ENCODE peak calls at places on chromosomes 16 and 17, in eight cellular contexts. B is K562; J is AG04450; F is A549; Z is naive thymus-derived CD4-positive, alpha-beta T cell; M is thoracic aorta; Q is CD4-positive, alpha-beta memory T cell; R is substantia nigra. D is an unnamed sample.

GRCh38 chr17:44927696-44928095 is 12.4 kb upstream of the GFAP start:
- DNase-seq in B (no peak), J (no peak), F (no peak), Z (no peak), M (no peak), Q (no peak), R (no peak), D (no peak)

GRCh38 chr16:27234171-27234570 is 30.8 kb downstream of the KDM8 start:
- DNase-seq in B (no peak), J (no peak), F (no peak), Z (no peak), M (no peak), Q (no peak), R (no peak), D (no peak)

GRCh38 chr17:14333506-14333905 is 32.6 kb downstream of the HS3ST3B1 start:
- DNase-seq in B (no peak), J (no peak), F (no peak), Z (no peak), M (no peak), Q (no peak), R (no peak), D (no peak)

GRCh38 chr16:81446318-81447275 is 2.0 kb downstream of the CMIP start:
- DNase-seq in B (no peak), J (no peak), F (peak; percentile 79), Z (peak; percentile 45), M (no peak), Q (peak; percentile 34), R (no peak), D (peak; percentile 68)

GRCh38 chr17:15279011-15279477 is 13.9 kb upstream of the PMP22 start:
- DNase-seq in B (no peak), J (peak; percentile 78), F (peak; percentile 82), Z (no peak), M (no peak), Q (no peak), R (no peak), D (peak; percentile 57)

GRCh38 chr17:22373911-22374310 is 681.6 kb downstream of the KCNJ18 start:
- DNase-seq in B (no peak), J (no peak), F (no peak), Z (no peak), M (no peak), Q (no peak), R (no peak), D (no peak)

GRCh38 chr17:81187586-81188490 is 21.8 kb upstream of the AATK start:
- DNase-seq in B (no peak), J (no peak), F (no peak), Z (no peak), M (no peak), Q (no peak), R (no peak), D (no peak)

GRCh38 chr17:42363767-42364585 is 24.3 kb downstream of the STAT3 start:
- DNase-seq in B (no peak), J (no peak), F (no peak), Z (no peak), M (no peak), Q (no peak), R (no peak), D (no peak)

GRCh38 chr17:61757168-61757567 is 106.2 kb downstream of the BRIP1 start:
- DNase-seq in B (no peak), J (no peak), F (no peak), Z (no peak), M (no peak), Q (no peak), R (no peak), D (no peak)

GRCh38 chr16:66928702-66929388 is 3.5 kb upstream of the RRAD start:
- DNase-seq in B (peak; percentile 65), J (no peak), F (no peak), Z (no peak), M (no peak), Q (peak; percentile 19), R (no peak), D (no peak)

GRCh38 chr16:19844945-19845641 is 39.6 kb downstream of the GPRC5B start:
- DNase-seq in B (peak; percentile 23), J (peak; percentile 78), F (peak; percentile 50), Z (no peak), M (no peak), Q (no peak), R (no peak), D (no peak)

GRCh38 chr17:58232707-58233156 is 5.7 kb upstream of the LPO start:
- DNase-seq in B (peak; percentile 57), J (peak; percentile 27), F (no peak), Z (no peak), M (no peak), Q (no peak), R (no peak), D (no peak)
- H3K27ac ChIP-seq in B (no peak overlapping the region), J (no peak overlapping the region), F (no peak overlapping the region), Z (no peak overlapping the region), M (no peak overlapping the region), Q (no peak overlapping the region), R (no peak overlapping the region), D (no peak overlapping the region)

GRCh38 chr16:55667753-55668152 is 12.0 kb downstream of the SLC6A2 start:
- DNase-seq in B (no peak), J (no peak), F (no peak), Z (no peak), M (no peak), Q (no peak), R (no peak), D (no peak)
- H3K27ac ChIP-seq in B (no peak overlapping the region), J (no peak overlapping the region), F (no peak overlapping the region), Z (no peak overlapping the region), M (no peak overlapping the region), Q (no peak overlapping the region), R (no peak overlapping the region), D (peak overlapping the region; percentile 96)

DNA sequence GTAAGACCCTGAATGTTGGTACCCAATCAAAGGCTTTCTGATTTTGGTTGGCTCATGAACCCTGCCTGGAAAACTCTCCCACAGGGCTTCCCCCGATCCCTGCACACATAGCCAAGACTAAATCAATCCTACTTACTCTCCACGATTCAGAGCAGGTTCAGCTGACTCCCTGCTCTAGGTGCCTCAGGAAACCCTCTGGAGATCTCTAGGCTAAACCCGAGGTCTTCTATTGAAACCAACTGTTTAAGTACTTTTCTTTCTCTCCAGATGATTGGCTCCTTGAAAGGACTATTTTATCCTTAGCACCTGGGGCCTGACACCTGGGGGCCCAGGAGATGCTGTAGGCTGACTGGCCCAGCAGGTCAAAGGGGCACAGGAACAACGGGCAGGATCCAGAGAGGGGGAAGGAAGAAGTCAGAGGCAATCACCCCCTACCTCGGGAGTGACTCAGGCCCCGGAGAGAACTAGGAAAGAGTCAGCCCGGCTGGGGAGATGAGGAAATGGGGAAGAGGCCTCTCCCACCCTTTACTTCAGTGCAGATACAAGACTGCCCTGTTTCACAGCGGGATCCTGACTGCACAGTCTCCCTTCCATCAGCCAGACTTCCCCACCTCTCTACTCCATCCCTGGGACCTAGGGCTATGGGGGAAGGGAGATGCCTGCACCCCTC is 2.0 kb downstream of the TBC1D10B start:
- DNase-seq in B (peak; percentile 24), J (no peak), F (no peak), Z (no peak), M (no peak), Q (no peak), R (no peak), D (peak; percentile 48)
- H3K27ac ChIP-seq in B (peak overlapping the region; percentile 72), J (peak overlapping the region; percentile 65), F (peak overlapping the region; percentile 98), Z (peak overlapping the region; percentile 67), M (peak overlapping the region; percentile 27), Q (peak overlapping the region; percentile 72), R (peak overlapping the region; percentile 83), D (peak overlapping the region; percentile 88)

GRCh38 chr17:17882182-17882581 is 45.4 kb upstream of the SREBF1 start:
- DNase-seq in B (no peak), J (no peak), F (no peak), Z (no peak), M (no peak), Q (no peak), R (no peak), D (no peak)

GRCh38 chr17:17885029-17885351 is 48.2 kb upstream of the SREBF1 start:
- DNase-seq in B (no peak), J (no peak), F (no peak), Z (no peak), M (no peak), Q (no peak), R (no peak), D (no peak)

GRCh38 chr17:17886253-17886652 is 49.5 kb upstream of the SREBF1 start:
- DNase-seq in B (no peak), J (no peak), F (no peak), Z (no peak), M (no peak), Q (no peak), R (no peak), D (no peak)

GRCh38 chr17:17884281-17885028 is 47.7 kb upstream of the SREBF1 start:
- DNase-seq in B (no peak), J (no peak), F (no peak), Z (no peak), M (no peak), Q (no peak), R (no peak), D (no peak)

DNA sequence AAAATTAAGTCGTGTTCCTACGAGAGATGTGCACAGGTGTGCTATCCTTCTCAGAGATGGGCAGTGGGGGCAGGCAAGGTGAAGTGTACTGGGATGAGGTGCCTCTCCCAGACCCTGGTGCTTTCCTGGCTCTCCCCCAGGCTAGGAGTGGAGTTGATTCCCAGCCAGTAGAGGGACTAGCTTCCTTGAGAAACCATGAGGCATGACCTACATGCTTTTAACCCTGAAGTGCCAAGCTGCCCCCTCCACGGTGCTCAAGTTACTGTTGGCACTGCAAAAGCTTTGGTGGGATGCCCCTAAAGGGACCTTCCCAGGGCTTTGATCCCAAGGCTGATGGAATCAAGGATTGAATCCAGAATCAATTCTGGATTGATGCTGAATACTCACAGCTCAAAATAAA is 47.0 kb upstream of the SREBF1 start:
- DNase-seq in B (no peak), J (no peak), F (no peak), Z (no peak), M (no peak), Q (no peak), R (no peak), D (no peak)
- H3K27ac ChIP-seq in B (no peak overlapping the region), J (no peak overlapping the region), F (no peak overlapping the region), Z (no peak overlapping the region), M (no peak overlapping the region), Q (no peak overlapping the region), R (no peak overlapping the region), D (no peak overlapping the region)

GRCh38 chr17:77451894-77452852 is 311.4 kb downstream of the SEC14L1 start:
- DNase-seq in B (no peak), J (no peak), F (no peak), Z (no peak), M (no peak), Q (no peak), R (peak; percentile 62), D (peak; percentile 80)
- H3K27ac ChIP-seq in B (peak overlapping the region; percentile 71), J (peak overlapping the region; percentile 86), F (no peak overlapping the region), Z (peak overlapping the region; percentile 92), M (no peak overlapping the region), Q (peak overlapping the region; percentile 73), R (peak overlapping the region; percentile 99), D (peak overlapping the region; percentile 98)